ENCODE peak calls at places on chromosomes 13 and 19, in nine cellular contexts. One of them, this sample, is unnamed.

GRCh38 chr13:65855276-65855675 is 1374.9 kb downstream of the PCDH9 start:
- DNase-seq in A549: no peak
- DNase-seq in adrenal gland: no peak
- DNase-seq in AG09309: no peak
- DNase-seq in fibroblast of mammary gland: peak; percentile 51
- DNase-seq in mucosa of descending colon: no peak
- DNase-seq in tibial artery: no peak
- DNase-seq in stomach: no peak
- DNase-seq in PC-3: no peak
- DNase-seq in this sample: no peak

GRCh38 chr19:7455600-7456296 is 33.1 kb downstream of the PEX11G start:
- DNase-seq in A549: no peak
- DNase-seq in adrenal gland: no peak
- DNase-seq in AG09309: no peak
- DNase-seq in fibroblast of mammary gland: no peak
- DNase-seq in mucosa of descending colon: no peak
- DNase-seq in tibial artery: no peak
- DNase-seq in stomach: no peak
- DNase-seq in PC-3: no peak
- DNase-seq in this sample: no peak

GRCh38 chr19:46944918-46945628 is 74.6 kb upstream of the NPAS1 start:
- DNase-seq in A549: no peak
- DNase-seq in adrenal gland: peak; percentile 81
- DNase-seq in AG09309: no peak
- DNase-seq in fibroblast of mammary gland: peak; percentile 86
- DNase-seq in mucosa of descending colon: peak; percentile 62
- DNase-seq in tibial artery: peak; percentile 76
- DNase-seq in stomach: no peak
- DNase-seq in PC-3: no peak
- DNase-seq in this sample: peak; percentile 74

GRCh38 chr19:21141787-21142464 is at the start of gene ZNF431:
- DNase-seq in A549: peak; percentile 59
- DNase-seq in adrenal gland: peak; percentile 93
- DNase-seq in AG09309: peak; percentile 74
- DNase-seq in fibroblast of mammary gland: peak; percentile 94
- DNase-seq in mucosa of descending colon: peak; percentile 91
- DNase-seq in tibial artery: peak; percentile 93
- DNase-seq in stomach: peak; percentile 91
- DNase-seq in PC-3: peak; percentile 94
- DNase-seq in this sample: peak; percentile 83

GRCh38 chr19:46678110-46678732 is 17.2 kb upstream of the DACT3 start:
- DNase-seq in A549: peak; percentile 64
- DNase-seq in adrenal gland: no peak
- DNase-seq in AG09309: no peak
- DNase-seq in fibroblast of mammary gland: no peak
- DNase-seq in mucosa of descending colon: peak; percentile 53
- DNase-seq in tibial artery: no peak
- DNase-seq in stomach: peak; percentile 31
- DNase-seq in PC-3: peak; percentile 7
- DNase-seq in this sample: peak; percentile 40

GRCh38 chr19:1291761-1292418 is 6.2 kb downstream of the EFNA2 start:
- DNase-seq in A549: no peak
- DNase-seq in adrenal gland: no peak
- DNase-seq in AG09309: no peak
- DNase-seq in fibroblast of mammary gland: no peak
- DNase-seq in mucosa of descending colon: peak; percentile 66
- DNase-seq in tibial artery: no peak
- DNase-seq in stomach: no peak
- DNase-seq in PC-3: no peak
- DNase-seq in this sample: no peak

GRCh38 chr13:44148159-44148929 is 225.3 kb upstream of the SERP2 start:
- DNase-seq in A549: no peak
- DNase-seq in adrenal gland: no peak
- DNase-seq in AG09309: no peak
- DNase-seq in fibroblast of mammary gland: peak; percentile 40
- DNase-seq in mucosa of descending colon: no peak
- DNase-seq in tibial artery: no peak
- DNase-seq in stomach: no peak
- DNase-seq in PC-3: peak; percentile 52
- DNase-seq in this sample: no peak

GRCh38 chr19:11737964-11738745 is 591 bp downstream of the ZNF823 start:
- DNase-seq in A549: no peak
- DNase-seq in adrenal gland: peak; percentile 33
- DNase-seq in AG09309: no peak
- DNase-seq in fibroblast of mammary gland: peak; percentile 4
- DNase-seq in mucosa of descending colon: peak; percentile 88
- DNase-seq in tibial artery: peak; percentile 37
- DNase-seq in stomach: peak; percentile 82
- DNase-seq in PC-3: peak; percentile 65
- DNase-seq in this sample: peak; percentile 61

GRCh38 chr13:34757441-34757840 is 184.6 kb upstream of the NBEA start:
- DNase-seq in A549: no peak
- DNase-seq in adrenal gland: no peak
- DNase-seq in AG09309: no peak
- DNase-seq in fibroblast of mammary gland: peak; percentile 16
- DNase-seq in mucosa of descending colon: no peak
- DNase-seq in tibial artery: no peak
- DNase-seq in stomach: no peak
- DNase-seq in PC-3: peak; percentile 5
- DNase-seq in this sample: no peak

GRCh38 chr13:113638173-113638746 is 19.7 kb downstream of the ATP4B start:
- DNase-seq in A549: no peak
- DNase-seq in adrenal gland: no peak
- DNase-seq in AG09309: no peak
- DNase-seq in fibroblast of mammary gland: no peak
- DNase-seq in mucosa of descending colon: peak; percentile 8
- DNase-seq in tibial artery: no peak
- DNase-seq in stomach: peak; percentile 13
- DNase-seq in PC-3: no peak
- DNase-seq in this sample: no peak

GRCh38 chr13:112741835-112742570 is 52.2 kb downstream of the ATP11A start:
- DNase-seq in A549: no peak
- DNase-seq in adrenal gland: no peak
- DNase-seq in AG09309: no peak
- DNase-seq in fibroblast of mammary gland: no peak
- DNase-seq in mucosa of descending colon: no peak
- DNase-seq in tibial artery: no peak
- DNase-seq in stomach: no peak
- DNase-seq in PC-3: no peak
- DNase-seq in this sample: no peak

GRCh38 chr19:45814166-45814780 is 835 bp downstream of the RSPH6A start:
- DNase-seq in A549: no peak
- DNase-seq in adrenal gland: no peak
- DNase-seq in AG09309: no peak
- DNase-seq in fibroblast of mammary gland: peak; percentile 54
- DNase-seq in mucosa of descending colon: no peak
- DNase-seq in tibial artery: no peak
- DNase-seq in stomach: no peak
- DNase-seq in PC-3: no peak
- DNase-seq in this sample: no peak

GRCh38 chr13:39777527-39778061 is 122.1 kb downstream of the COG6 start:
- DNase-seq in A549: peak; percentile 8
- DNase-seq in adrenal gland: peak; percentile 25
- DNase-seq in AG09309: peak; percentile 87
- DNase-seq in fibroblast of mammary gland: peak; percentile 98
- DNase-seq in mucosa of descending colon: no peak
- DNase-seq in tibial artery: no peak
- DNase-seq in stomach: no peak
- DNase-seq in PC-3: peak; percentile 86
- DNase-seq in this sample: no peak

GRCh38 chr19:1264801-1265610 is 4.1 kb upstream of the CIRBP start:
- DNase-seq in A549: peak; percentile 59
- DNase-seq in adrenal gland: peak; percentile 84
- DNase-seq in AG09309: no peak
- DNase-seq in fibroblast of mammary gland: peak; percentile 94
- DNase-seq in mucosa of descending colon: peak; percentile 78
- DNase-seq in tibial artery: peak; percentile 80
- DNase-seq in stomach: peak; percentile 73
- DNase-seq in PC-3: peak; percentile 90
- DNase-seq in this sample: peak; percentile 64

GRCh38 chr19:3368441-3368795 is 2.0 kb downstream of the NFIC start:
- DNase-seq in A549: no peak
- DNase-seq in adrenal gland: peak; percentile 27
- DNase-seq in AG09309: no peak
- DNase-seq in fibroblast of mammary gland: no peak
- DNase-seq in mucosa of descending colon: no peak
- DNase-seq in tibial artery: no peak
- DNase-seq in stomach: no peak
- DNase-seq in PC-3: no peak
- DNase-seq in this sample: no peak

GRCh38 chr19:54315956-54316355 is 3.0 kb upstream of the LILRA5 start:
- DNase-seq in A549: no peak
- DNase-seq in adrenal gland: no peak
- DNase-seq in AG09309: no peak
- DNase-seq in fibroblast of mammary gland: no peak
- DNase-seq in mucosa of descending colon: no peak
- DNase-seq in tibial artery: no peak
- DNase-seq in stomach: no peak
- DNase-seq in PC-3: no peak
- DNase-seq in this sample: no peak

GRCh38 chr19:14405758-14406644 is 13.1 kb downstream of the DDX39A start:
- DNase-seq in A549: peak; percentile 71
- DNase-seq in adrenal gland: peak; percentile 91
- DNase-seq in AG09309: no peak
- DNase-seq in fibroblast of mammary gland: peak; percentile 79
- DNase-seq in mucosa of descending colon: peak; percentile 89
- DNase-seq in tibial artery: peak; percentile 73
- DNase-seq in stomach: peak; percentile 91
- DNase-seq in PC-3: peak; percentile 89
- DNase-seq in this sample: peak; percentile 99

GRCh38 chr19:5828661-5829566 is 10.6 kb downstream of the FUT6 start:
- DNase-seq in A549: no peak
- DNase-seq in adrenal gland: peak; percentile 46
- DNase-seq in AG09309: no peak
- DNase-seq in fibroblast of mammary gland: no peak
- DNase-seq in mucosa of descending colon: peak; percentile 61
- DNase-seq in tibial artery: no peak
- DNase-seq in stomach: peak; percentile 55
- DNase-seq in PC-3: no peak
- DNase-seq in this sample: peak; percentile 92

DNA sequence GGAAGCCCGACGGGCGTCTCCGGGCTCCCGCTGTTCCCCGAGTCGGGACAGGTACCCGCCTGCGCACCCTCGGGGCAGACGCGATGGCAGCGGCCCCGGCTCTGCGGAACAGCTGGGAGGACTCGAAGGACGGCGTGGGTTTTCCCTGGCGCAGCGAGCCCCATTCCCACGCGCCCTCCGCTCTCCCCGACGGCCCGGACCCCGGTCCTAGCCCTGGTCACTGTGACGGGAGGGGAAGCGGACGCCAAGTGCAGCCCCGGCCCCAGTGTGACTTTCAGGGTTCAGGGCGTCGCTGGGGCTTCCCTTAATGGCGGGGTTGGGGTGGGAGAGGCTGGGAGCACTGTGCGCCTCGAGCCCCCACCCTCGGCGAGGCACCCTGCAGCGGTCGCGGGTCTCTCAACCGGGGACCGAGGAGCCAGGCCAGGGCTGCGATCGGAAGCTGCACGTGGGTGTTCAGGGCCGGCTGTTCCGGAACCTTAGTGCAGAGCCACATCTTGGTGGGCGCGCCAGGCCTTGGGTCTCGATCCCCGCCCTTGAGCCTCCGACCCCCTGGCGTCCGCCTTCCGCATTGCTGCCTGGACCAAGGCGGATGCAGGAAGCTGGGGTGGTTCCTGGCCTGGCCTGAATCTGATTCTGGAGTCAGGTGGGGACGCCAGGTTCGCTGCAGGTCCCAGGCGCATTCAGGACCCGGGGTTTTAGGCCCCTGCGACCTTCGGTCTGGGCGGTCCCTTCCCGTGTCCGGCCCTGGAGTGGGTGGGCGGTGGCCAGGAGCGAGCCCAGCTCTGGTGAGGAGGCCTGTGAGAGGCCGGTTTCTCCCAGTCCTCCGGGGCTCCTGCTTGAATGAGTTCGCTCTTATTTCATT is 3.5 kb downstream of the LGALS7B start:
- DNase-seq in A549: no peak
- DNase-seq in adrenal gland: no peak
- DNase-seq in AG09309: no peak
- DNase-seq in fibroblast of mammary gland: peak; percentile 18
- DNase-seq in mucosa of descending colon: peak; percentile 78
- DNase-seq in tibial artery: no peak
- DNase-seq in stomach: peak; percentile 39
- DNase-seq in PC-3: no peak
- DNase-seq in this sample: no peak
- TF ChIP-seq CTCF in A549: no peak
- TF ChIP-seq CTCF in adrenal gland: no peak
- TF ChIP-seq CTCF in AG09309: peak; percentile 15
- TF ChIP-seq CTCF in fibroblast of mammary gland: peak; percentile 36
- TF ChIP-seq CTCF in mucosa of descending colon: peak; percentile 18
- TF ChIP-seq CTCF in tibial artery: no peak
- TF ChIP-seq CTCF in stomach: no peak
- TF ChIP-seq CTCF in PC-3: no peak
- TF ChIP-seq CTCF in this sample: no peak

GRCh38 chr13:103788061-103788652 is 721.9 kb upstream of the SLC10A2 start:
- DNase-seq in A549: no peak
- DNase-seq in adrenal gland: peak; percentile 18
- DNase-seq in AG09309: no peak
- DNase-seq in fibroblast of mammary gland: no peak
- DNase-seq in mucosa of descending colon: no peak
- DNase-seq in tibial artery: no peak
- DNase-seq in stomach: no peak
- DNase-seq in PC-3: peak; percentile 10
- DNase-seq in this sample: peak; percentile 8
- TF ChIP-seq CTCF in A549: no peak
- TF ChIP-seq CTCF in adrenal gland: peak; percentile 18
- TF ChIP-seq CTCF in AG09309: no peak
- TF ChIP-seq CTCF in fibroblast of mammary gland: no peak
- TF ChIP-seq CTCF in mucosa of descending colon: no peak
- TF ChIP-seq CTCF in tibial artery: no peak
- TF ChIP-seq CTCF in stomach: no peak
- TF ChIP-seq CTCF in PC-3: peak; percentile 52
- TF ChIP-seq CTCF in this sample: no peak

DNA sequence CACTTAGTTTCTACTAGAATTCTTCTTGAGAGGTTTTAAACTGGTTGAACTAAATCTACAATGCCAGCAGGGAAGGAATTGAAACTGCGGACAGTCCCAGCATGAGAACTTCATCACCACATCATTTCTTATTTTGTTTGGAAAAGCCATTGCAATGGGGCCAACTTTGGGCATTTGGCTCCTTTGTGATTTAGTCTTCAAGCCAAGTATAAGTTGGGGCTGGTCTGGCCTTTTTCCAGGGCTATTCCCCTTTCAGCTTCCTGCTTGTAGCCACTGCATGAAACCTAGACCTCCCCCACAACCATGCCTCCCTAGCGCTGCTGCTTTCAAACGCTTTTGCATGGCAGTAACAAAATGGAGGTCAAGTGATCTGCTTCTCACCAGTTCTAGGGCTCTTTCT is 142.3 kb downstream of the RGCC start:
- DNase-seq in A549: no peak
- DNase-seq in adrenal gland: no peak
- DNase-seq in AG09309: no peak
- DNase-seq in fibroblast of mammary gland: no peak
- DNase-seq in mucosa of descending colon: no peak
- DNase-seq in tibial artery: no peak
- DNase-seq in stomach: no peak
- DNase-seq in PC-3: no peak
- DNase-seq in this sample: no peak
- TF ChIP-seq CTCF in A549: no peak
- TF ChIP-seq CTCF in adrenal gland: no peak
- TF ChIP-seq CTCF in AG09309: no peak
- TF ChIP-seq CTCF in fibroblast of mammary gland: no peak
- TF ChIP-seq CTCF in mucosa of descending colon: no peak
- TF ChIP-seq CTCF in tibial artery: no peak
- TF ChIP-seq CTCF in stomach: no peak
- TF ChIP-seq CTCF in PC-3: no peak
- TF ChIP-seq CTCF in this sample: no peak

GRCh38 chr13:110683203-110683883 is 22.6 kb downstream of the CARS2 start:
- DNase-seq in A549: no peak
- DNase-seq in adrenal gland: peak; percentile 45
- DNase-seq in AG09309: no peak
- DNase-seq in fibroblast of mammary gland: peak; percentile 36
- DNase-seq in mucosa of descending colon: no peak
- DNase-seq in tibial artery: no peak
- DNase-seq in stomach: no peak
- DNase-seq in PC-3: peak; percentile 19
- DNase-seq in this sample: no peak
- TF ChIP-seq CTCF in A549: peak; percentile 56
- TF ChIP-seq CTCF in adrenal gland: peak; percentile 58
- TF ChIP-seq CTCF in AG09309: peak; percentile 39
- TF ChIP-seq CTCF in fibroblast of mammary gland: peak; percentile 36
- TF ChIP-seq CTCF in mucosa of descending colon: no peak
- TF ChIP-seq CTCF in tibial artery: no peak
- TF ChIP-seq CTCF in stomach: peak; percentile 19
- TF ChIP-seq CTCF in PC-3: peak; percentile 45
- TF ChIP-seq CTCF in this sample: peak; percentile 15